ENCODE peak calls at places on chromosomes 12 and 14, in nine cellular contexts. Q is K562; V is HAP-1; J is hepatocyte; K is kidney epithelial cell; D is breast epithelium; W is CD8-positive, alpha-beta T cell; L is CD4-positive, CD25-positive, alpha-beta regulatory T cell; E is brain microvascular endothelial cell. H is an unnamed sample.

GRCh38 chr12:64190140-64190539 is 32.0 kb downstream of the KICS2 start:
- DNase-seq in D (no peak), E (no peak), J (no peak), W (no peak), V (no peak), K (no peak), L (no peak), Q (no peak), H (no peak)

GRCh38 chr14:22980672-22981089 is 1.7 kb downstream of the AJUBA start:
- DNase-seq in J (peak; percentile 85), L (peak; percentile 8), W (no peak), K (no peak), Q (no peak), V (peak; percentile 57), E (no peak), D (peak; percentile 73), H (peak; percentile 72)

GRCh38 chr12:91111366-91112321 is at the start of gene LUM:
- DNase-seq in J (peak; percentile 71), Q (no peak), W (no peak), E (peak; percentile 75), V (no peak), K (no peak), L (no peak), D (no peak), H (peak; percentile 25)

GRCh38 chr12:96810057-96810456 is 97.0 kb upstream of the NEDD1 start:
- DNase-seq in J (peak; percentile 32), L (no peak), D (no peak), Q (no peak), E (no peak), V (no peak), W (no peak), K (no peak), H (no peak)

GRCh38 chr12:31850268-31850667 is 108.9 kb upstream of the RESF1 start:
- DNase-seq in L (peak; percentile 8), Q (no peak), D (no peak), W (no peak), J (no peak), E (no peak), K (no peak), V (no peak), H (no peak)

GRCh38 chr12:126342866-126343265 is 1277.6 kb downstream of the AACS start:
- DNase-seq in L (no peak), K (no peak), W (no peak), Q (no peak), E (no peak), J (no peak), D (no peak), V (no peak), H (no peak)

GRCh38 chr14:92435154-92435553 is 78.4 kb upstream of the RIN3 start:
- DNase-seq in K (no peak), D (no peak), Q (no peak), W (no peak), L (no peak), E (no peak), V (no peak), J (no peak), H (no peak)

GRCh38 chr12:28223853-28224252 is 33.6 kb downstream of the CCDC91 start:
- DNase-seq in V (no peak), J (no peak), L (no peak), K (no peak), E (no peak), W (no peak), Q (no peak), D (no peak), H (no peak)

GRCh38 chr14:104278214-104278534 is 139.8 kb downstream of the KIF26A start:
- DNase-seq in K (no peak), Q (no peak), J (no peak), L (no peak), V (no peak), E (no peak), D (no peak), W (no peak), H (no peak)

GRCh38 chr14:51652168-51653095 is 722 bp downstream of the FRMD6 start:
- DNase-seq in E (no peak), W (peak; percentile 27), D (no peak), Q (no peak), J (no peak), V (no peak), L (no peak), K (no peak), H (peak; percentile 41)

GRCh38 chr14:89855961-89856360 is 98.6 kb downstream of the EFCAB11 start:
- DNase-seq in J (no peak), K (no peak), D (no peak), E (peak; percentile 29), Q (no peak), L (no peak), W (no peak), V (no peak), H (no peak)

GRCh38 chr14:75794615-75795038 is 133.6 kb downstream of the TTLL5 start:
- DNase-seq in W (no peak), E (peak; percentile 46), V (no peak), Q (no peak), D (no peak), K (peak; percentile 25), J (peak; percentile 45), L (no peak), H (no peak)

GRCh38 chr12:123094349-123095073 is 56.4 kb downstream of the PITPNM2 start:
- DNase-seq in J (peak; percentile 22), V (no peak), K (peak; percentile 18), W (no peak), L (no peak), D (peak; percentile 81), E (peak; percentile 30), Q (peak; percentile 54), H (peak; percentile 72)

GRCh38 chr12:16504200-16504599 is 101.8 kb downstream of the LMO3 start:
- DNase-seq in D (no peak), J (no peak), E (no peak), W (no peak), K (no peak), V (no peak), Q (no peak), L (no peak), H (no peak)

DNA sequence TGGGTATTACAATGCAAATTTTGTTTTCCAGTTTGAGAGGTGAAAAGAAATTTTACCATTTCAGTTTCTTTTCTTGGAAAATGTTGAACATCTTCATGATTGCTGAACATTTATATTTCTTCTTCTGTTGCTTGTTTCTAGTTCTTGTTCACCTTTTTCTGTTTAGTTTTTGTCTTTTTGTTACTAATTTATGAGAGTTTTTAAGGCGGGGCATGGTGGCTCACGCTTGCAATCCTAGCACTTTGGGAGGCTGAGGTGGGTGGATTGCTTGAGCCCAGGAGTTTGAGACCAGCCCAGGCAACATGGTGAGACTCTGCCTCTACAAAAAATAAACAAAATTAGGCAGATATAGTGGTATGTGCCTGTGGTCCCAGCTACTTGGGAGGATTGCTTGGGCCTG is 10.7 kb downstream of the KIF5A start:
- DNase-seq in L (no peak), W (no peak), Q (no peak), K (no peak), V (no peak), E (no peak), D (no peak), J (no peak), H (no peak)
- H3K27me3 ChIP-seq in L (no peaks in the 10 kb centered on the region), W (no peaks in the 10 kb centered on the region), Q (no peaks in the 10 kb centered on the region), K (no peaks in the 10 kb centered on the region), V (peaks cover 21% of the 10 kb centered on the region), E (no peaks in the 10 kb centered on the region), D (no peaks in the 10 kb centered on the region), J (peaks cover 3% of the 10 kb centered on the region), H (peaks cover 24% of the 10 kb centered on the region)

GRCh38 chr12:118102609-118103008 is 1.2 kb downstream of the VSIG10 start:
- DNase-seq in V (no peak), L (no peak), Q (no peak), K (no peak), J (no peak), W (no peak), E (no peak), D (no peak), H (no peak)
- H3K4me3 ChIP-seq in V (peak overlapping the region; percentile 86), L (no peak overlapping the region), Q (no peak overlapping the region), K (peak overlapping the region; percentile 67), J (peak overlapping the region; percentile 93), W (no peak overlapping the region), E (peak overlapping the region; percentile 71), D (peak overlapping the region; percentile 84), H (peak overlapping the region; percentile 80)

GRCh38 chr12:131356485-131356884 is 354.4 kb upstream of the SFSWAP start:
- DNase-seq in K (no peak), D (no peak), E (no peak), W (no peak), V (no peak), Q (no peak), L (no peak), J (no peak), H (no peak)

GRCh38 chr12:131357152-131357747 is 353.6 kb upstream of the SFSWAP start:
- DNase-seq in J (no peak), D (no peak), E (no peak), Q (no peak), K (no peak), W (no peak), L (no peak), V (no peak), H (no peak)

GRCh38 chr12:131357920-131358319 is 353.0 kb upstream of the SFSWAP start:
- DNase-seq in K (no peak), W (no peak), L (no peak), Q (no peak), D (no peak), V (no peak), J (no peak), E (no peak), H (no peak)

GRCh38 chr12:131353826-131354225 is 357.1 kb upstream of the SFSWAP start:
- DNase-seq in D (no peak), L (no peak), V (no peak), W (no peak), E (no peak), K (no peak), J (no peak), Q (no peak), H (no peak)

DNA sequence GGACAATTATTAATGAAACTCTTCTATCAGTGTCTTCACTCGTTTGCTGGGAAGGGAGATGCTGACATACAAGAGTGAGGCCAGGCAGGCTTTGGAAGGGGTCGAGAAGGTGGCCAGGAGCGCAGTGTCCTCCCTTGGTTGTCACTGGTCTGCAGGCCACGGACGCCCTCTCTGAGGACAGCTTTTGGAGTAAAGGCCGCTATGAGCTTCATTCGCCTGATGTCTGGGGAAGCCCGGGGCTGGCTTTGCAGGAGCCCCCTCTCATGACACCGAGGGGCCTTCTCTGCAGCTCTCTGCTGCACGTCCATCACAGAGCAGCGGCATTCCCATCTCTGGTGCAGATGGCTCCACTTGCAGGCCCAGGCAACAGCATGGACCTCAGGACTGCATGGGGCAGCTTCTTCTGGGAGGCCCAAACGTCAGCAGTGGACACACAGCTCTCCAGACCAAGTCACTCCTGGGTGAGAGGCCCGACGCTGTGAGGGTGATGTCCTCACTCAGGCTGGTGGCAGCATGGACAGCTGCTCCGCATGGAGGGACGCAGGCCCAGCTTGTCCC is 355.1 kb upstream of the SFSWAP start:
- DNase-seq in D (no peak), J (no peak), Q (no peak), E (no peak), W (no peak), L (no peak), K (no peak), V (no peak), H (no peak)
- H3K27me3 ChIP-seq in D (peaks cover 23% of the 10 kb centered on the region), J (no peaks in the 10 kb centered on the region), Q (no peaks in the 10 kb centered on the region), E (no peaks in the 10 kb centered on the region), W (no peaks in the 10 kb centered on the region), L (no peaks in the 10 kb centered on the region), K (no peaks in the 10 kb centered on the region), V (no peaks in the 10 kb centered on the region), H (no peaks in the 10 kb centered on the region)

GRCh38 chr12:1108276-1108675 is 117.3 kb downstream of the ERC1 start:
- DNase-seq in L (no peak), J (no peak), K (no peak), D (no peak), V (no peak), W (no peak), Q (no peak), E (no peak), H (no peak)
- H3K4me3 ChIP-seq in L (no peak overlapping the region), J (no peak overlapping the region), K (no peak overlapping the region), D (no peak overlapping the region), V (no peak overlapping the region), W (no peak overlapping the region), Q (no peak overlapping the region), E (no peak overlapping the region), H (no peak overlapping the region)